ENCODE peak calls at places on chromosomes 13 and 19, in six cellular contexts. L, K, A, H, Q and R are unnamed samples.

GRCh38 chr13:32136716-32137115 is 105.1 kb downstream of the FRY start:
- DNase-seq in L (no peak), K (no peak), A (no peak), H (no peak), Q (no peak), R (no peak)

GRCh38 chr13:39676315-39676876 is 20.9 kb downstream of the COG6 start:
- DNase-seq in L (peak), K (no peak), A (peak), H (no peak), Q (no peak), R (peak)

GRCh38 chr13:97743946-97744345 is 209.5 kb upstream of the IPO5 start:
- DNase-seq in L (peak), K (no peak), A (no peak), H (no peak), Q (no peak), R (no peak)

GRCh38 chr13:19156013-19156825 is 25.4 kb downstream of the TUBA3C start:
- DNase-seq in L (no peak), K (no peak), A (no peak), H (peak), Q (peak), R (no peak)

GRCh38 chr19:11422163-11423068 is 3.3 kb upstream of the RGL3 start:
- DNase-seq in L (peak), K (peak), A (peak), H (peak), Q (peak), R (peak)

GRCh38 chr13:85974604-85975366 is 175.6 kb upstream of the SLITRK6 start:
- DNase-seq in L (peak), K (no peak), A (peak), H (no peak), Q (no peak), R (peak)

GRCh38 chr19:35076026-35076370 is 34.5 kb downstream of the HPN start:
- DNase-seq in L (no peak), K (no peak), A (no peak), H (no peak), Q (peak), R (no peak)

GRCh38 chr13:82698941-82699340 is 1183.3 kb downstream of the SLITRK1 start:
- DNase-seq in L (no peak), K (no peak), A (no peak), H (no peak), Q (no peak), R (peak)

GRCh38 chr13:61810065-61810464 is 394.4 kb upstream of the PCDH20 start:
- DNase-seq in L (no peak), K (no peak), A (no peak), H (no peak), Q (no peak), R (peak)

GRCh38 chr19:18606281-18607221 is at the start of gene CRLF1:
- DNase-seq in L (no peak), K (no peak), A (no peak), H (no peak), Q (peak), R (no peak)

GRCh38 chr19:28920269-28921066 is 292.5 kb downstream of the UQCRFS1 start:
- DNase-seq in L (no peak), K (no peak), A (no peak), H (no peak), Q (peak), R (no peak)

GRCh38 chr13:34290661-34291060 is 472.7 kb downstream of the RFC3 start:
- DNase-seq in L (no peak), K (no peak), A (no peak), H (no peak), Q (no peak), R (no peak)

GRCh38 chr13:48902421-48902820 is 73.3 kb upstream of the FNDC3A start:
- DNase-seq in L (peak), K (no peak), A (no peak), H (no peak), Q (no peak), R (peak)

GRCh38 chr19:55544776-55545439 is 435 bp downstream of the SBK3 start:
- DNase-seq in L (no peak), K (no peak), A (no peak), H (no peak), Q (peak), R (no peak)

GRCh38 chr19:20612711-20613316 is 47.2 kb upstream of the ZNF737 start:
- DNase-seq in L (no peak), K (no peak), A (no peak), H (no peak), Q (peak), R (no peak)

GRCh38 chr19:41892173-41892902 is 9.4 kb downstream of the ARHGEF1 start:
- DNase-seq in L (no peak), K (no peak), A (no peak), H (no peak), Q (no peak), R (no peak)

GRCh38 chr19:41426952-41427646 is at the start of gene B3GNT8:
- DNase-seq in L (peak), K (peak), A (peak), H (peak), Q (peak), R (peak)

GRCh38 chr13:107867701-107868661 is 347.4 kb downstream of the LIG4 start:
- DNase-seq in L (peak), K (no peak), A (peak), H (peak), Q (peak), R (no peak)

GRCh38 chr13:46367622-46368327 is 19.3 kb downstream of the RUBCNL start:
- DNase-seq in L (peak), K (no peak), A (peak), H (no peak), Q (peak), R (peak)

GRCh38 chr13:23615677-23616076 is 45.5 kb downstream of the TNFRSF19 start:
- DNase-seq in L (no peak), K (no peak), A (peak), H (no peak), Q (no peak), R (no peak)
- TF ChIP-seq CTCF in L (no peak), K (no peak), A (no peak), H (no peak), Q (no peak), R (no peak)

DNA sequence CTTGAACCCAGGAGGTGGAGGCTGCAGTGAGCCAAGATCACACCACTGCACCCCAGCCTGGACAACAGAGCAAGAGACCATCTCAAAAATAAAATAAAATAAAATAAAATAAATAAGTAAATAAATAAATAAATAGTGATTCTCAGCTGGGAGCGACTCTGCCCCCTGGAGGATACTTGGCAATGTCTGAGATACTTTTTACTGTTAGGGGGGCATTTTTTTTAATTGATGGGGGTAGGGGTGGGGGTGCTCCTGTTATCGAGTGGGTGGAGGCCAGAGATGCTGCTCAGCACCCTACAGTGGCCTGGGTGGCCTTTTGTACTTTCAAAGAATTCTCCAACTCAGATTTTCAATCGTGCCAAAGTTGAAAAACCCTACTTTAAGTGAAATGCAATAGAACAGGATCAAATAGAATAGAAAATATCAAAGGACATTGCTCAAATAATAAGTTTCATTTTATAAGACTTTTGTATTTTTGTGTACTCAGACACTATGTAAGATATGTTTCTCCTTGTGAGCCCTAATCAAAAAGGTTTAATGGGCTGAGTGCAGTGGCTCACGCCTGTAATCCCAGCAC is 7.1 kb upstream of the CLPP start:
- DNase-seq in L (peak), K (no peak), A (no peak), H (no peak), Q (peak), R (no peak)
- TF ChIP-seq CTCF in L (peak), K (no peak), A (peak), H (peak), Q (peak), R (peak)

DNA sequence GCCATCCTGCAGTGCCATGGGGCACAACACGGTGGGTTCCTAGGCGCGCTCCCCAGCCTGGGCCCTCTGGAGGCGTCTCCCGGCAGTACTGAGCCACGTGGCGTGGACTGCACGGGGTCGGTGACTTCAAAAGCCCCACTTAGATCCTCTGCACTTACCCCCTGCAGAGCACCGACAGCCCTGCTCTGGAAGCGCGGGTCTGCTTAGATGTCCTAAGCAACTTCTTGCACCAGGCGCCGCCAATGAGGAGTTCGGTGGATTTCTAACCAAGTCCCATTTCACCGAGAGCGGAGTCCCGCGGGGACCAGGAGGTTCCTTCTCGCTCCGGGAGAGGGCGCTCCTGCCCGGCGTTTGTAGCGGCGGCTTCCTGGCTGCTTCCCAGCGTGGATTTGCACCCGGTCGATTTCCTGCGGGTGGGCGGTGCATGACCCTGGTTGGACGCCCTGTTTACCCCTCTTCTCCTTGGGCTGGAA is 25.2 kb upstream of the ZNF845 start:
- DNase-seq in L (peak), K (no peak), A (no peak), H (peak), Q (peak), R (no peak)
- TF ChIP-seq CTCF in L (peak), K (no peak), A (peak), H (peak), Q (peak), R (peak)

GRCh38 chr13:80603351-80603750 is 262.4 kb upstream of the SPRY2 start:
- DNase-seq in L (peak), K (no peak), A (no peak), H (no peak), Q (no peak), R (peak)

GRCh38 chr13:80605743-80606142 is 264.8 kb upstream of the SPRY2 start:
- DNase-seq in L (no peak), K (no peak), A (no peak), H (no peak), Q (no peak), R (no peak)

GRCh38 chr13:80599765-80600164 is 258.8 kb upstream of the SPRY2 start:
- DNase-seq in L (peak), K (no peak), A (no peak), H (no peak), Q (no peak), R (no peak)

GRCh38 chr13:80605007-80605406 is 264.1 kb upstream of the SPRY2 start:
- DNase-seq in L (no peak), K (no peak), A (no peak), H (no peak), Q (no peak), R (no peak)

DNA sequence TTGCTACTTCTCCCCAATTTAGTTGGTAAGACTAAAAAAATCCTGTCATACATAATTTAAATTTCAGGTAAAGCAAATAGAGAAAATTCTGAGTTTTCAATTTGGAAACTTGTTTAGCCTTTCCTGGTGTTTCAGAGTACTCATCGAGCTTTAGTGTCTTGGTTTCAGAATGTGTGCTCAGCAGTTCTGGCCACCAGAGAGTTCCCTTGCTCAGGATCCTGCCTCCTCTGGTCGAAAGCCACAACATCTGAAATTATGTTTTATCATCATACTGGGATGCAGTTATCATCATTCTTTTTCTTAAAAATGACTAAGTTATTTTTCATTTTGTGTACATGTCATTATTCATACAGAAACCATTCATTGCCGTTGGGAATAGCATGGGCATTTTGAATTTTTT is 263.2 kb upstream of the SPRY2 start:
- DNase-seq in L (peak), K (no peak), A (no peak), H (no peak), Q (no peak), R (no peak)
- TF ChIP-seq CTCF in L (peak), K (no peak), A (no peak), H (no peak), Q (no peak), R (no peak)